ENCODE peak calls at places on chromosomes 6 and 20, in five cellular contexts. T is esophagus muscularis mucosa, H is astrocyte, W is prostate gland, V is cardiac muscle cell. D is an unnamed sample.
A peak's percentile ranks its signal among the peaks of the same experiment; 100 is the strongest.

GRCh38 chr20:23120936-23121765 is 35.0 kb upstream of the CD93 start:
- DNase-seq in T (no peak), H (no peak), W (no peak), V (peak; percentile 10), D (no peak)

GRCh38 chr6:142696689-142697088 is 248.3 kb downstream of the HIVEP2 start:
- DNase-seq in T (no peak), H (no peak), W (peak; percentile 79), V (no peak), D (peak; percentile 48)

GRCh38 chr6:157864185-157864761 is 41.2 kb downstream of the SNX9 start:
- DNase-seq in T (no peak), H (no peak), W (no peak), V (no peak), D (no peak)

GRCh38 chr6:24064106-24064505 is 61.9 kb upstream of the NRSN1 start:
- DNase-seq in T (no peak), H (no peak), W (no peak), V (peak; percentile 25), D (no peak)

GRCh38 chr20:18001131-18001921 is 32.5 kb downstream of the MGME1 start:
- DNase-seq in T (peak; percentile 94), H (peak; percentile 73), W (peak; percentile 89), V (no peak), D (peak; percentile 66)

GRCh38 chr6:36120979-36121706 is 9.2 kb upstream of the MAPK13 start:
- DNase-seq in T (no peak), H (no peak), W (peak; percentile 78), V (no peak), D (peak; percentile 70)

GRCh38 chr6:33860706-33861474 is 57.1 kb upstream of the MLN start:
- DNase-seq in T (no peak), H (no peak), W (peak; percentile 19), V (no peak), D (peak; percentile 66)

GRCh38 chr6:20569000-20569610 is 34.8 kb downstream of the CDKAL1 start:
- DNase-seq in T (no peak), H (peak; percentile 48), W (no peak), V (no peak), D (no peak)

GRCh38 chr6:121844898-121845297 is 409.5 kb downstream of the GJA1 start:
- DNase-seq in T (no peak), H (no peak), W (no peak), V (no peak), D (no peak)

GRCh38 chr20:13784271-13784892 is 337 bp downstream of the ESF1 start:
- DNase-seq in T (no peak), H (no peak), W (no peak), V (no peak), D (no peak)

GRCh38 chr6:101545171-101545570 is 151.7 kb downstream of the GRIK2 start:
- DNase-seq in T (no peak), H (peak; percentile 27), W (no peak), V (no peak), D (no peak)

GRCh38 chr6:49497308-49497707 is 2.4 kb upstream of the GLYATL3 start:
- DNase-seq in T (no peak), H (no peak), W (no peak), V (no peak), D (no peak)

GRCh38 chr6:13688692-13689196 is 22.9 kb downstream of the RANBP9 start:
- DNase-seq in T (no peak), H (no peak), W (no peak), V (no peak), D (no peak)

GRCh38 chr6:45445749-45446454 is 68.2 kb upstream of the SUPT3H start:
- DNase-seq in T (peak; percentile 92), H (peak; percentile 98), W (peak; percentile 89), V (peak; percentile 50), D (peak; percentile 82)
- H3K36me3 ChIP-seq in T (no peaks in the 10 kb centered on the region), H (peaks cover 7% of the 10 kb centered on the region), W (no peaks in the 10 kb centered on the region), V (no peaks in the 10 kb centered on the region), D (no peaks in the 10 kb centered on the region)

GRCh38 chr6:37321516-37321915 is 32.3 kb upstream of the RNF8 start:
- DNase-seq in T (no peak), H (no peak), W (no peak), V (no peak), D (no peak)
- H3K36me3 ChIP-seq in T (peaks cover 61% of the 10 kb centered on the region), H (peaks cover 30% of the 10 kb centered on the region), W (peaks cover 5% of the 10 kb centered on the region), V (peaks cover 23% of the 10 kb centered on the region), D (peaks cover 12% of the 10 kb centered on the region)

DNA sequence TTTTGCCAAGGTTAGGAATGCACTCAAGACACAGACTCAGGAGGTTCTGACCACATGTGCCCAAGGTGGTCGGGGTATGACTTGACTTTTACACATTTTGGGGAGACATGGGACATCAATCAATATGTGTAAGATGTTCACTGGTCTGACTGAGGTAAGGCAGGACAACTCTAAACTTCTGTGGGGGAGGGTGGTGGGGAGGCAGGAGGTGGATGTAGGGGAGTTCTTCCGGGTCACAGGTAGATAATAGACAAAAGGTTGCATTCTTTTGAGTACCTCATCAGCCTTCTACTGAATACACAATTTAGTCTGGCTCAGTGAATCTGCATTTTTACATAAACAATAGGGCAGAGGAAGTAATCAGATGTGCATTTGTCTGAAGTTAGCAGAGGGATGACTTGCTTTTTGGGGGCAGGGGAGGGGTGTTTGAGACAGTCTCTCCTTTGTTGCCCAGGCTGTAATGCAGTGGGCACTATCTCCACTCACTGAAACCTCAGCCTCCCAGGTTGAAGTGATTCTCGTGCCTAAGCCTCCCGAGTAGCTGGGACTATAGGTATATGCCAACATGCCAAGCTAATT is 10.9 kb downstream of the ECHDC1 start:
- DNase-seq in T (no peak), H (no peak), W (no peak), V (no peak), D (no peak)
- H3K36me3 ChIP-seq in T (peaks cover 4% of the 10 kb centered on the region), H (peaks cover 3% of the 10 kb centered on the region), W (no peaks in the 10 kb centered on the region), V (peaks cover 11% of the 10 kb centered on the region), D (peaks cover 26% of the 10 kb centered on the region)

DNA sequence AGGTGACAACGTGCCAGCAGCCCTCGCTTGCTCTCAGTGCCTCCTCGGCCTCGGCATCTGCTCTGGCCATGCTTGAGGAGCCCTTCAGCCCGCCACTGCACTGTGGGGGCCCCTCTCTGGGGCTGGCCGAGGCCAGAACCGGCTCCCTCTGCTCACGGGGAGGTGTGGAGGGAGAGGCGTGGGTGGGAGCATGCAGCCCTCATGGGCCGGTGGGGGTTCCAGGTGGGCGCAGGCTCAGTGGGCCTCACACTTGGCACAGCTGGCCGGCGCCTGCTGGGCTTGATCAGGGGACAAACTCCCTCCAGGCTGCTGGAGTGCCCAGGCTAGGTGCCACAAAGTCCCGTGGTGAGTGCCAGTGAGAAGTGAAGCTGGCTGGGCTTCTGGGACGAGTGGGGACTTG is 566.6 kb upstream of the ID4 start:
- DNase-seq in T (no peak), H (no peak), W (no peak), V (no peak), D (no peak)
- H3K36me3 ChIP-seq in T (no peaks in the 10 kb centered on the region), H (no peaks in the 10 kb centered on the region), W (no peaks in the 10 kb centered on the region), V (no peaks in the 10 kb centered on the region), D (no peaks in the 10 kb centered on the region)

GRCh38 chr20:58822175-58822574 is 28.5 kb downstream of the GNAS-AS1 start:
- DNase-seq in T (no peak), H (no peak), W (no peak), V (peak; percentile 57), D (no peak)
- H3K36me3 ChIP-seq in T (no peaks in the 10 kb centered on the region), H (no peaks in the 10 kb centered on the region), W (no peaks in the 10 kb centered on the region), V (no peaks in the 10 kb centered on the region), D (no peaks in the 10 kb centered on the region)

GRCh38 chr20:62263396-62263795 is 25.1 kb downstream of the OSBPL2 start:
- DNase-seq in T (no peak), H (no peak), W (no peak), V (no peak), D (no peak)
- H3K36me3 ChIP-seq in T (peaks cover 87% of the 10 kb centered on the region), H (peaks cover 8% of the 10 kb centered on the region), W (peaks cover 5% of the 10 kb centered on the region), V (peaks cover 9% of the 10 kb centered on the region), D (peaks cover 80% of the 10 kb centered on the region)

GRCh38 chr6:109478848-109479624 is 4.0 kb downstream of the ZBTB24 start:
- DNase-seq in T (no peak), H (no peak), W (no peak), V (no peak), D (no peak)
- H3K36me3 ChIP-seq in T (peaks cover 49% of the 10 kb centered on the region), H (peaks cover 22% of the 10 kb centered on the region), W (no peaks in the 10 kb centered on the region), V (peaks cover 10% of the 10 kb centered on the region), D (peaks cover 72% of the 10 kb centered on the region)

GRCh38 chr20:51791626-51792025 is 10.7 kb downstream of the SALL4 start:
- DNase-seq in T (no peak), H (no peak), W (no peak), V (no peak), D (no peak)

GRCh38 chr20:51788822-51789221 is 13.5 kb downstream of the SALL4 start:
- DNase-seq in T (no peak), H (no peak), W (no peak), V (no peak), D (no peak)

GRCh38 chr20:51792960-51793359 is 9.4 kb downstream of the SALL4 start:
- DNase-seq in T (no peak), H (no peak), W (no peak), V (no peak), D (no peak)

GRCh38 chr20:51790256-51790655 is 12.1 kb downstream of the SALL4 start:
- DNase-seq in T (no peak), H (no peak), W (no peak), V (no peak), D (no peak)

DNA sequence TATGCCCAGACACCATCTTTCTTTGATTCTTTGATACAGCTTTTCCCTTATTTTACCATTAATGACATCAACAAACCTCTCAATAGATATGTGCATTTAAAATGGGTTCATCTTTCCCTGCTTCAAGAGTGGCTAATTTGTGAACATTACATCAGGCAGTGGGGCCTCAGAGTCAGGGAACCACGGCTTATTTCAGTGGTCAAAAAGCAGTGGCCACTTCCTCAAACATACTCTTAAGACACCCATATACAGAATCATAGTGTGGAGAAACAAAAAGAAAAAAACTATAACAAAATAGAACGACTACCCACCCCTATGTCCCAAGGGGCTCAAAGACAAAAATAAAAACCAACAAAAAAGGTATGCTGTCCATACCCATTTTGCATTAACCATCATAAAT is 12.9 kb downstream of the SALL4 start:
- DNase-seq in T (no peak), H (no peak), W (no peak), V (no peak), D (no peak)
- H3K36me3 ChIP-seq in T (no peaks in the 10 kb centered on the region), H (no peaks in the 10 kb centered on the region), W (no peaks in the 10 kb centered on the region), V (peaks cover 48% of the 10 kb centered on the region), D (no peaks in the 10 kb centered on the region)